ENCODE peak calls at places on chromosome 10, in five cellular contexts. One of them, this sample, is unnamed. For H3K4me1, the result is how much of the 10 kb centered on the place peaks cover.

GRCh38 chr10:36608251-36608650 is 517.1 kb upstream of the ANKRD30A start:
- DNase-seq in suprapubic skin: no peak
- DNase-seq in heart left ventricle: no peak
- DNase-seq in IMR-90: peak
- DNase-seq in Peyer's patch: no peak
- DNase-seq in this sample: no peak

GRCh38 chr10:74976565-74976964 is 134.9 kb upstream of the SAMD8 start:
- DNase-seq in suprapubic skin: no peak
- DNase-seq in heart left ventricle: no peak
- DNase-seq in IMR-90: no peak
- DNase-seq in Peyer's patch: no peak
- DNase-seq in this sample: no peak

GRCh38 chr10:102312683-102313082 is 67.4 kb downstream of the GBF1 start:
- DNase-seq in suprapubic skin: no peak
- DNase-seq in heart left ventricle: no peak
- DNase-seq in IMR-90: peak
- DNase-seq in Peyer's patch: no peak
- DNase-seq in this sample: no peak

GRCh38 chr10:25753776-25754175 is 180.3 kb upstream of the MYO3A start:
- DNase-seq in suprapubic skin: no peak
- DNase-seq in heart left ventricle: no peak
- DNase-seq in IMR-90: no peak
- DNase-seq in Peyer's patch: no peak
- DNase-seq in this sample: no peak

GRCh38 chr10:819326-819725 is 112.2 kb downstream of the LARP4B start:
- DNase-seq in suprapubic skin: no peak
- DNase-seq in heart left ventricle: no peak
- DNase-seq in IMR-90: peak
- DNase-seq in Peyer's patch: no peak
- DNase-seq in this sample: no peak

GRCh38 chr10:70774810-70775678 is 10.1 kb downstream of the TBATA start:
- DNase-seq in suprapubic skin: no peak
- DNase-seq in heart left ventricle: peak
- DNase-seq in IMR-90: no peak
- DNase-seq in Peyer's patch: peak
- DNase-seq in this sample: no peak

GRCh38 chr10:93515071-93515962 is 18.9 kb downstream of the CEP55 start:
- DNase-seq in suprapubic skin: no peak
- DNase-seq in heart left ventricle: no peak
- DNase-seq in IMR-90: no peak
- DNase-seq in Peyer's patch: no peak
- DNase-seq in this sample: no peak

GRCh38 chr10:22027666-22028238 is 24.2 kb upstream of the DNAJC1 start:
- DNase-seq in suprapubic skin: no peak
- DNase-seq in heart left ventricle: no peak
- DNase-seq in IMR-90: no peak
- DNase-seq in Peyer's patch: no peak
- DNase-seq in this sample: no peak

GRCh38 chr10:73771722-73772279 is 10.0 kb upstream of the CHCHD1 start:
- DNase-seq in suprapubic skin: no peak
- DNase-seq in heart left ventricle: peak
- DNase-seq in IMR-90: peak
- DNase-seq in Peyer's patch: no peak
- DNase-seq in this sample: peak

GRCh38 chr10:62653254-62653653 is 151.3 kb upstream of the ADO start:
- DNase-seq in suprapubic skin: no peak
- DNase-seq in heart left ventricle: no peak
- DNase-seq in IMR-90: no peak
- DNase-seq in Peyer's patch: no peak
- DNase-seq in this sample: no peak
- H3K4me1 ChIP-seq in suprapubic skin: under half
- H3K4me1 ChIP-seq in heart left ventricle: under half
- H3K4me1 ChIP-seq in IMR-90: under half
- H3K4me1 ChIP-seq in Peyer's patch: under half
- H3K4me1 ChIP-seq in this sample: under half

GRCh38 chr10:96830511-96831199 is 1.4 kb upstream of the LCOR start:
- DNase-seq in suprapubic skin: no peak
- DNase-seq in heart left ventricle: no peak
- DNase-seq in IMR-90: peak
- DNase-seq in Peyer's patch: peak
- DNase-seq in this sample: peak

GRCh38 chr10:96832721-96833219 is 672 bp downstream of the LCOR start:
- DNase-seq in suprapubic skin: peak
- DNase-seq in heart left ventricle: peak
- DNase-seq in IMR-90: peak
- DNase-seq in Peyer's patch: peak
- DNase-seq in this sample: peak

GRCh38 chr10:96833220-96834001 is 1.3 kb downstream of the LCOR start:
- DNase-seq in suprapubic skin: peak
- DNase-seq in heart left ventricle: no peak
- DNase-seq in IMR-90: peak
- DNase-seq in Peyer's patch: peak
- DNase-seq in this sample: peak

GRCh38 chr10:96831200-96831866 is 765 bp upstream of the LCOR start:
- DNase-seq in suprapubic skin: no peak
- DNase-seq in heart left ventricle: no peak
- DNase-seq in IMR-90: no peak
- DNase-seq in Peyer's patch: no peak
- DNase-seq in this sample: no peak

GRCh38 chr10:96831867-96832720 is at the start of gene LCOR:
- DNase-seq in suprapubic skin: peak
- DNase-seq in heart left ventricle: peak
- DNase-seq in IMR-90: peak
- DNase-seq in Peyer's patch: peak
- DNase-seq in this sample: peak
- TF ChIP-seq POLR2A in suprapubic skin: peak
- TF ChIP-seq POLR2A in heart left ventricle: peak
- TF ChIP-seq POLR2A in IMR-90: peak
- TF ChIP-seq POLR2A in Peyer's patch: peak
- TF ChIP-seq POLR2A in this sample: peak

DNA sequence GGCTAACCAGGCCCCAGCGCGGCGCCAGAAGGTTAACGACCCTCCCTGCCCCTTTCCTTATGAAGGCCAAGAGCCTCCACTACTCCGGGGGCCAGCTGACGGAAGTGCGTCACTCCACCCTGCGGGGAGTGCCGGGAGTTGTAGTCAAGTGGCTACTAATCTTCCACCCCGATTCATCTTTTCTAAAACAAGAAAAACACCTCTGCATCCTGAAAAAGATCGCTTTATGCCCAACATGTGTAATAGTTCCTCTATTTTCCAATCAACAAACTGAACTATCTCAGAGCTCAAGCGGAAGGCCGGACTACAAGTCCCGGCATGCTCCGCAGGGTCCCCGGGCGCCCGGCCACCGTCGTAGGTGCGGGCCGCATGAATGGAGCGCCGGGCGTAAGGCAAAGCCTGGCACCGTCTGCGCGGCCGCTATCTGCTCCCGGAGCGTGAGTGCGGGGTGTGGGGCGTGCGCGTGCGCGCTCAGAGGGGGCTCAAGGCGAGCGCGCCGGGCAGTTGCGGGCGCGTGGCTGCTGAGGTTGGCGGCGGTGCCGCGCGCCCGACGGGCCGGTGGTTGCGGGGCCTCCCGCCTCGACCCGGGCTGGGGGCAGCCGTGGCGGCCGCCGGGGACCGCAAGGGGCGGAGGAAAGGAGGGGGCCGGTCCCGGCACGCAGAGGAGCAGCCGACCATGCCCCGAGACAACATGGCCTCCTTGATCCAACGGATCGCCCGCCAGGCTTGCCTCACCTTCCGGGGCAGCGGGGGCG is at the start of gene ADO:
- DNase-seq in suprapubic skin: peak
- DNase-seq in heart left ventricle: peak
- DNase-seq in IMR-90: peak
- DNase-seq in Peyer's patch: peak
- DNase-seq in this sample: peak
- H3K4me1 ChIP-seq in suprapubic skin: under half
- H3K4me1 ChIP-seq in heart left ventricle: under half
- H3K4me1 ChIP-seq in IMR-90: under half
- H3K4me1 ChIP-seq in Peyer's patch: under half
- H3K4me1 ChIP-seq in this sample: under half

DNA sequence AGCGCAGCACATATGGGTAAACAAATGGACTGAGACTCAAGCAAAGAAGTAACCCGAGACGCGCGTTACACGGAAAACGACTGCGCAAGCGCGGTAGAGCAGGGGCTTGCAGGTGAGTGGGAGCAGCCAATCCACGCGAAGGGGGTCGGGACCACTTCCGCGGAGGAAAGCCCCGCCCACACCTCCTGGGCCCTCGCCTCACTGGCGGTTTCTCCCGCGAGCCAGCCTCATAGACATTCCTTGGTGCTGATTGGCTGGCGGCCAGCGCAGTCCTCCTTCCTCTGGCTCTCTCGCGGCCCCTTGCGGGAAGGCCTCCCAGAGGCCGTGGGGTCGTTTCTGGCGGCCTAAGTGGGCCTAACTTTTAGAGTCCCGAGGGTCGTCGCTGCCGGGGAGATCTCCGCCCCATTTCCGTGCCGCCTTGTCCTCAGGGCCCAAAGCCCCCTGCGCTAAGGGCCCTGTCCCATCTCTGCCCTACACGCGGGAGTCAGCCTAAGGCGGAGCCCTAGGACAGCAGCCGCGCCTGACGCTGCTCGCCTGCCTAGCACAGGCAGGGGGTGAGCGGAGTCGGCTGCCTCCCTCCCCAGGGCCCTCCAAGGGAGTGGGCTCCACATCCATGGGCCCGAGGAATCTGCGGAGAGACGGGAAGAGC is 9.1 kb upstream of the FXYD4 start:
- DNase-seq in suprapubic skin: peak
- DNase-seq in heart left ventricle: peak
- DNase-seq in IMR-90: peak
- DNase-seq in Peyer's patch: peak
- DNase-seq in this sample: peak
- TF ChIP-seq POLR2A in suprapubic skin: no peak
- TF ChIP-seq POLR2A in heart left ventricle: peak
- TF ChIP-seq POLR2A in IMR-90: no peak
- TF ChIP-seq POLR2A in Peyer's patch: peak
- TF ChIP-seq POLR2A in this sample: no peak

DNA sequence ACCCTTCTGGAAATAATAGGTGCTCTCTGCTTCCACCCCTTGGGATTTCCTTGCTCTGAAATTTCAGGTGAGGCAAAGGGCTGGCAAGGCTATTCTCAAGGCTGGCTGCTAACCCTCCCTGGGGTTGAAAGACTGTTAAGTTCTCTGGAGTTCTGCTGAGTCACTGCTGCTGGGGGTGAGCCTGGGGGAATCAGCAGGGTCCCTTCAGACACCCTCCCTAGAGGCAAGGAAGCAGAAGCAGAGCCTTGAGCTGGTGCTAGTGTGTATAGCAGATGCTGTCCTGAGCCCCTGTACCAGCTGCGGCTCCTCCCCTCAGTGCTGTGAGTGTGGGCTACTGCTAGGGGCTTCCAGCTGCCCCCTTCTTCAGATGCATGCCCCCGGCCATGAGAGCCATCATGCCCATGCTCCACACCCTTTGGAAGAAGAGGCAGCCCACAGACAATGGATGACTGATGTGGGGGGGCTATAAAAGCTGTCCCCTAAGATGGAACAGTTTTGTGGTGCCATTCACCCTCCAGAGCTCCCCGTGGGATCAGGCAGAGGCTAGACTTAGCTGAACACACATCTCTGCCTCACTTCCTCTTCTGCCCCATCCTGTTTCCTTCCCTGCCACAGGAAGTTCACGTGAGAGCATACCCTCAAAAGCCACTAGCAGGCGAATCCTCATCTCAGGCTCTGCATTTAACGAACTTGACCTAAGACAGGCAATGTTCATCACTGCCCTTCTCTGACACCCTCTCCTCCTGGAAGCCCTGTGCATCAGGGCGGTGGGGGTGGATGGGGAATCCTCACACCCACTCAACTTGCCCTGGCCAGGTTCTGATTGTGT is 91.8 kb downstream of the SH3PXD2A start:
- DNase-seq in suprapubic skin: no peak
- DNase-seq in heart left ventricle: no peak
- DNase-seq in IMR-90: peak
- DNase-seq in Peyer's patch: no peak
- DNase-seq in this sample: no peak
- H3K4me1 ChIP-seq in suprapubic skin: half or more
- H3K4me1 ChIP-seq in heart left ventricle: half or more
- H3K4me1 ChIP-seq in IMR-90: under half
- H3K4me1 ChIP-seq in Peyer's patch: under half
- H3K4me1 ChIP-seq in this sample: half or more

DNA sequence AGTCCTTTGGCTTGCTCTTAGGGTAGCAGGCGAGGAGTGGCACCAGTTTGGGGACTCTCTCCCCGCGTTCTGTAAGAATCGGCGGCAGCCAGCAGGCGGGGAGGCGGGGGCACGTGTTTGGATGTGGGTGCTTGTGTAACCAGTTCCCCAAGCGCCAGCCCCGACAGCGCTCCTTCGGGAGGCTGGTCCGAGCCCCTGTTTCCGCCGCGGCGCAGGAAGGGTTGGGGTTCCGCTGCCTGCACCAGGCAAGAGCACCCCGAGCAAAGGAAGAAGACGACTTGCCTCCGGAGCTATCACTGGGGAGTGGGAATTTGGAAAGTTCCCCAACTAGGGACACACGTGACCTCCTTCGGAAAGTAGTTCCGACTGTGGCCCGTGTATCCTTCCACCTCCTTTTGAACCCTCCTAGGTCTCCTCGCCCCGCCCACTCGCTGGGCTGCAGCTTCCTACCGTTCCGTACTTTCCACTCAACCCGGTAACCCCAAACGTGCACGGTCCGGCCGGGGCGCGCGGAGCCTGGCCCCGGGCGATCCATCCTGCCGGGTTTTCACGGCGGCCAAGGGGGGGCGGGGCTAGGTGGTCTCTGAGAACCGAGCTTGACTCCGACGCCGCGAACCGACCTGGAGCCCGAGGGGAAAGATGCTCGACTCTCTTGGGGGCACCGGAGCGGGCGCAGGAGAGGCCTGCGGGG is 1.2 kb downstream of the KLLN start:
- DNase-seq in suprapubic skin: peak
- DNase-seq in heart left ventricle: peak
- DNase-seq in IMR-90: peak
- DNase-seq in Peyer's patch: peak
- DNase-seq in this sample: peak
- TF ChIP-seq POLR2A in suprapubic skin: peak
- TF ChIP-seq POLR2A in heart left ventricle: peak
- TF ChIP-seq POLR2A in IMR-90: peak
- TF ChIP-seq POLR2A in Peyer's patch: peak
- TF ChIP-seq POLR2A in this sample: peak

This sample was measured in gastrocnemius medialis.